ENCODE peak calls at places on chromosomes 7 and 10, in seven cellular contexts. One of them, this sample, is unnamed.

GRCh38 chr10:123145542-123146012 is 2.4 kb upstream of the HMX2 start:
- DNase-seq in fibroblast of lung: no peak
- DNase-seq in GM12878: no peak
- DNase-seq in mesenchymal stem cell: no peak
- DNase-seq in MM.1S: no peak
- DNase-seq in IMR-90: no peak
- DNase-seq in endothelial cell of umbilical vein: no peak
- DNase-seq in this sample: no peak

GRCh38 chr10:60778978-60779668 is 845 bp downstream of the CDK1 start:
- DNase-seq in fibroblast of lung: peak; percentile 20
- DNase-seq in endothelial cell of umbilical vein: peak; percentile 51
- DNase-seq in IMR-90: no peak
- DNase-seq in mesenchymal stem cell: peak; percentile 28
- DNase-seq in GM12878: no peak
- DNase-seq in MM.1S: peak; percentile 29
- DNase-seq in this sample: no peak

GRCh38 chr7:50431316-50431715 is 18.8 kb downstream of the FIGNL1 start:
- DNase-seq in mesenchymal stem cell: no peak
- DNase-seq in IMR-90: no peak
- DNase-seq in GM12878: no peak
- DNase-seq in MM.1S: no peak
- DNase-seq in endothelial cell of umbilical vein: no peak
- DNase-seq in fibroblast of lung: no peak
- DNase-seq in this sample: no peak

GRCh38 chr7:23712368-23713284 is 2.6 kb downstream of the STK31 start:
- DNase-seq in endothelial cell of umbilical vein: peak; percentile 58
- DNase-seq in fibroblast of lung: peak; percentile 57
- DNase-seq in GM12878: peak; percentile 3
- DNase-seq in mesenchymal stem cell: peak; percentile 67
- DNase-seq in IMR-90: peak; percentile 78
- DNase-seq in MM.1S: peak; percentile 58
- DNase-seq in this sample: peak; percentile 67

GRCh38 chr10:117165557-117166419 is 27.7 kb upstream of the VAX1 start:
- DNase-seq in fibroblast of lung: peak; percentile 52
- DNase-seq in mesenchymal stem cell: peak; percentile 51
- DNase-seq in GM12878: no peak
- DNase-seq in endothelial cell of umbilical vein: peak; percentile 51
- DNase-seq in IMR-90: peak; percentile 33
- DNase-seq in MM.1S: no peak
- DNase-seq in this sample: peak; percentile 92

GRCh38 chr7:12137283-12137682 is 73.8 kb upstream of the TMEM106B start:
- DNase-seq in IMR-90: no peak
- DNase-seq in MM.1S: no peak
- DNase-seq in fibroblast of lung: peak; percentile 59
- DNase-seq in mesenchymal stem cell: peak; percentile 48
- DNase-seq in endothelial cell of umbilical vein: no peak
- DNase-seq in GM12878: no peak
- DNase-seq in this sample: no peak

GRCh38 chr7:91239171-91239604 is 25.0 kb upstream of the FZD1 start:
- DNase-seq in GM12878: no peak
- DNase-seq in MM.1S: no peak
- DNase-seq in endothelial cell of umbilical vein: peak; percentile 68
- DNase-seq in IMR-90: peak; percentile 84
- DNase-seq in mesenchymal stem cell: peak; percentile 88
- DNase-seq in fibroblast of lung: peak; percentile 97
- DNase-seq in this sample: no peak

GRCh38 chr7:45225560-45226335 is 68.2 kb downstream of the RAMP3 start:
- DNase-seq in mesenchymal stem cell: no peak
- DNase-seq in endothelial cell of umbilical vein: no peak
- DNase-seq in MM.1S: no peak
- DNase-seq in IMR-90: no peak
- DNase-seq in fibroblast of lung: no peak
- DNase-seq in GM12878: no peak
- DNase-seq in this sample: no peak

GRCh38 chr7:84729284-84729683 is 457.6 kb downstream of the SEMA3D start:
- DNase-seq in mesenchymal stem cell: peak; percentile 37
- DNase-seq in GM12878: no peak
- DNase-seq in endothelial cell of umbilical vein: no peak
- DNase-seq in MM.1S: no peak
- DNase-seq in fibroblast of lung: peak; percentile 94
- DNase-seq in IMR-90: peak; percentile 91
- DNase-seq in this sample: no peak

GRCh38 chr7:37445800-37446199 is 2.9 kb downstream of the ELMO1 start:
- DNase-seq in IMR-90: no peak
- DNase-seq in fibroblast of lung: no peak
- DNase-seq in GM12878: no peak
- DNase-seq in endothelial cell of umbilical vein: no peak
- DNase-seq in MM.1S: no peak
- DNase-seq in mesenchymal stem cell: no peak
- DNase-seq in this sample: no peak

GRCh38 chr7:16838386-16838785 is 33.6 kb upstream of the AGR2 start:
- DNase-seq in GM12878: no peak
- DNase-seq in fibroblast of lung: peak; percentile 29
- DNase-seq in mesenchymal stem cell: no peak
- DNase-seq in MM.1S: no peak
- DNase-seq in IMR-90: peak; percentile 10
- DNase-seq in endothelial cell of umbilical vein: no peak
- DNase-seq in this sample: no peak

GRCh38 chr7:90412458-90413184 is 9.4 kb downstream of the CLDN12 start:
- DNase-seq in MM.1S: peak; percentile 28
- DNase-seq in GM12878: no peak
- DNase-seq in fibroblast of lung: no peak
- DNase-seq in IMR-90: no peak
- DNase-seq in endothelial cell of umbilical vein: no peak
- DNase-seq in mesenchymal stem cell: no peak
- DNase-seq in this sample: peak; percentile 33

GRCh38 chr10:115566867-115567266 is 473.7 kb downstream of the ATRNL1 start:
- DNase-seq in fibroblast of lung: no peak
- DNase-seq in IMR-90: no peak
- DNase-seq in GM12878: no peak
- DNase-seq in MM.1S: no peak
- DNase-seq in endothelial cell of umbilical vein: no peak
- DNase-seq in mesenchymal stem cell: no peak
- DNase-seq in this sample: no peak

GRCh38 chr10:98510412-98510995 is 63.8 kb upstream of the HPS1 start:
- DNase-seq in mesenchymal stem cell: peak; percentile 89
- DNase-seq in endothelial cell of umbilical vein: no peak
- DNase-seq in fibroblast of lung: no peak
- DNase-seq in GM12878: no peak
- DNase-seq in IMR-90: no peak
- DNase-seq in MM.1S: no peak
- DNase-seq in this sample: no peak

GRCh38 chr7:88927-89921 is 103.1 kb upstream of the FAM20C start:
- DNase-seq in GM12878: no peak
- DNase-seq in MM.1S: no peak
- DNase-seq in mesenchymal stem cell: peak; percentile 95
- DNase-seq in endothelial cell of umbilical vein: peak; percentile 84
- DNase-seq in IMR-90: peak; percentile 96
- DNase-seq in fibroblast of lung: peak; percentile 99
- DNase-seq in this sample: no peak

GRCh38 chr10:43706166-43706565 is 57.5 kb upstream of the ZNF32 start:
- DNase-seq in mesenchymal stem cell: no peak
- DNase-seq in endothelial cell of umbilical vein: no peak
- DNase-seq in GM12878: no peak
- DNase-seq in fibroblast of lung: no peak
- DNase-seq in MM.1S: no peak
- DNase-seq in IMR-90: no peak
- DNase-seq in this sample: no peak

GRCh38 chr7:149569726-149570422 is 72.3 kb upstream of the ZNF746 start:
- DNase-seq in mesenchymal stem cell: no peak
- DNase-seq in MM.1S: no peak
- DNase-seq in fibroblast of lung: no peak
- DNase-seq in IMR-90: no peak
- DNase-seq in GM12878: no peak
- DNase-seq in endothelial cell of umbilical vein: no peak
- DNase-seq in this sample: peak; percentile 62

GRCh38 chr10:120735773-120736371 is 115.3 kb upstream of the WDR11 start:
- DNase-seq in GM12878: peak; percentile 7
- DNase-seq in fibroblast of lung: peak; percentile 21
- DNase-seq in endothelial cell of umbilical vein: peak; percentile 60
- DNase-seq in IMR-90: peak; percentile 12
- DNase-seq in MM.1S: peak; percentile 52
- DNase-seq in mesenchymal stem cell: no peak
- DNase-seq in this sample: no peak

GRCh38 chr10:119671381-119671780 is 20.2 kb downstream of the BAG3 start:
- DNase-seq in MM.1S: no peak
- DNase-seq in IMR-90: no peak
- DNase-seq in mesenchymal stem cell: no peak
- DNase-seq in GM12878: no peak
- DNase-seq in endothelial cell of umbilical vein: no peak
- DNase-seq in fibroblast of lung: no peak
- DNase-seq in this sample: no peak

GRCh38 chr7:78055579-78055978 is 257.0 kb downstream of the PHTF2 start:
- DNase-seq in fibroblast of lung: no peak
- DNase-seq in GM12878: no peak
- DNase-seq in MM.1S: no peak
- DNase-seq in mesenchymal stem cell: no peak
- DNase-seq in IMR-90: no peak
- DNase-seq in endothelial cell of umbilical vein: no peak
- DNase-seq in this sample: no peak

GRCh38 chr7:54961391-54961790 is 57.4 kb upstream of the EGFR start:
- DNase-seq in GM12878: no peak
- DNase-seq in endothelial cell of umbilical vein: peak; percentile 18
- DNase-seq in fibroblast of lung: no peak
- DNase-seq in IMR-90: no peak
- DNase-seq in mesenchymal stem cell: no peak
- DNase-seq in MM.1S: no peak
- DNase-seq in this sample: no peak

GRCh38 chr7:145169908-145170307 is 334.1 kb upstream of the TPK1 start:
- DNase-seq in IMR-90: no peak
- DNase-seq in MM.1S: peak; percentile 48
- DNase-seq in GM12878: no peak
- DNase-seq in mesenchymal stem cell: no peak
- DNase-seq in endothelial cell of umbilical vein: no peak
- DNase-seq in fibroblast of lung: no peak
- DNase-seq in this sample: no peak

GRCh38 chr10:71727429-71728217 is 8.0 kb upstream of the C10orf105 start:
- DNase-seq in GM12878: peak; percentile 90
- DNase-seq in IMR-90: no peak
- DNase-seq in fibroblast of lung: no peak
- DNase-seq in endothelial cell of umbilical vein: no peak
- DNase-seq in mesenchymal stem cell: no peak
- DNase-seq in MM.1S: peak; percentile 84
- DNase-seq in this sample: no peak

GRCh38 chr10:93261961-93262610 is 188.4 kb downstream of the CYP26A1 start:
- DNase-seq in fibroblast of lung: peak; percentile 63
- DNase-seq in IMR-90: peak; percentile 58
- DNase-seq in endothelial cell of umbilical vein: peak; percentile 21
- DNase-seq in GM12878: no peak
- DNase-seq in MM.1S: no peak
- DNase-seq in mesenchymal stem cell: peak; percentile 49
- DNase-seq in this sample: no peak

GRCh38 chr10:99832439-99832838 is 50.0 kb downstream of the ABCC2 start:
- DNase-seq in MM.1S: no peak
- DNase-seq in IMR-90: no peak
- DNase-seq in mesenchymal stem cell: no peak
- DNase-seq in fibroblast of lung: no peak
- DNase-seq in endothelial cell of umbilical vein: no peak
- DNase-seq in GM12878: no peak
- DNase-seq in this sample: no peak

GRCh38 chr10:34955391-34955790 is 134.8 kb downstream of the CUL2 start:
- DNase-seq in IMR-90: no peak
- DNase-seq in endothelial cell of umbilical vein: no peak
- DNase-seq in MM.1S: no peak
- DNase-seq in fibroblast of lung: peak; percentile 33
- DNase-seq in GM12878: no peak
- DNase-seq in mesenchymal stem cell: no peak
- DNase-seq in this sample: no peak

DNA sequence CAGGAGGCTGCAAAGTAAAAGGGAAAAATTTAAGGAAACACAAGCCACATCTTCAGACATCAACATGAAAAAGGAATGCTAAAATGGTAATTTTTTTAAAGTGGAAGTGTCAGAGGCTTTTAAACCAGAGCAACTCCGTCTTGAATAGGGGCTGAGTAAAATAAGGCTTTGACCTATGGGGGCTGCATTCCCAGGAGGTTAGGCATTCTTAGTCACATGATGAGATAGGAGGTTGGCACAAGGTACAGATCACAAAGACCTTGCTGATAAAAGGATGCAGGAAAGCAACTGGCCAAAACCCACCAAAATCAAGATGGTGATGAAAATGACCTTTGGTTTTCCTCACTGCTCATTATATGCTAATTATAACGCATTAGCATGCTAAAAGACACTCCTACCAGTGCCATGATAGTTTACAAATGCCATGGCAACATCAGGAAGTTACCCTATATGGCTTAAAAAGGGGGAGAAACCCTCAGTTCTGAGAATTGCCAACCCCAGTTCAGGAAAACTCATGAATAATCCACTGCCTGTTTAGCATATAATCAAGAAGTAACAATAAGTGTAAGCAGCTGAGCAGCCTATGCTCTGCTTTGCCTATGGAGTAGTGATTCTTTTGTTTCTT is 128.3 kb downstream of the SKAP2 start:
- DNase-seq in MM.1S: no peak
- DNase-seq in fibroblast of lung: no peak
- DNase-seq in GM12878: no peak
- DNase-seq in IMR-90: no peak
- DNase-seq in endothelial cell of umbilical vein: no peak
- DNase-seq in mesenchymal stem cell: no peak
- DNase-seq in this sample: no peak
- H3K4me3 ChIP-seq in MM.1S: no peak overlapping the region
- H3K4me3 ChIP-seq in fibroblast of lung: no peak overlapping the region
- H3K4me3 ChIP-seq in GM12878: no peak overlapping the region
- H3K4me3 ChIP-seq in IMR-90: no peak overlapping the region
- H3K4me3 ChIP-seq in endothelial cell of umbilical vein: no peak overlapping the region
- H3K4me3 ChIP-seq in mesenchymal stem cell: no peak overlapping the region
- H3K4me3 ChIP-seq in this sample: no peak overlapping the region

GRCh38 chr7:123535517-123535916 is 1.1 kb upstream of the IQUB start:
- DNase-seq in mesenchymal stem cell: no peak
- DNase-seq in GM12878: no peak
- DNase-seq in IMR-90: no peak
- DNase-seq in endothelial cell of umbilical vein: no peak
- DNase-seq in MM.1S: no peak
- DNase-seq in fibroblast of lung: no peak
- DNase-seq in this sample: no peak
- H2AFZ ChIP-seq in mesenchymal stem cell: no peak overlapping the region
- H2AFZ ChIP-seq in GM12878: no peak overlapping the region
- H2AFZ ChIP-seq in IMR-90: no peak overlapping the region
- H2AFZ ChIP-seq in endothelial cell of umbilical vein: no peak overlapping the region
- H2AFZ ChIP-seq in MM.1S: no peak overlapping the region
- H2AFZ ChIP-seq in fibroblast of lung: no peak overlapping the region
- H2AFZ ChIP-seq in this sample: no peak overlapping the region

GRCh38 chr10:79088613-79089355 is 20.0 kb downstream of the ZMIZ1 start:
- DNase-seq in mesenchymal stem cell: no peak
- DNase-seq in endothelial cell of umbilical vein: no peak
- DNase-seq in GM12878: no peak
- DNase-seq in fibroblast of lung: no peak
- DNase-seq in MM.1S: no peak
- DNase-seq in IMR-90: no peak
- DNase-seq in this sample: no peak
- H3K4me1 ChIP-seq in mesenchymal stem cell: peaks cover 73% of the 10 kb centered on the region
- H3K4me1 ChIP-seq in endothelial cell of umbilical vein: peaks cover 17% of the 10 kb centered on the region
- H3K4me1 ChIP-seq in GM12878: peaks cover 30% of the 10 kb centered on the region
- H3K4me1 ChIP-seq in fibroblast of lung: peaks cover 18% of the 10 kb centered on the region
- H3K4me1 ChIP-seq in MM.1S: peaks cover 8% of the 10 kb centered on the region
- H3K4me1 ChIP-seq in IMR-90: peaks cover 57% of the 10 kb centered on the region
- H3K4me1 ChIP-seq in this sample: peaks cover 12% of the 10 kb centered on the region

DNA sequence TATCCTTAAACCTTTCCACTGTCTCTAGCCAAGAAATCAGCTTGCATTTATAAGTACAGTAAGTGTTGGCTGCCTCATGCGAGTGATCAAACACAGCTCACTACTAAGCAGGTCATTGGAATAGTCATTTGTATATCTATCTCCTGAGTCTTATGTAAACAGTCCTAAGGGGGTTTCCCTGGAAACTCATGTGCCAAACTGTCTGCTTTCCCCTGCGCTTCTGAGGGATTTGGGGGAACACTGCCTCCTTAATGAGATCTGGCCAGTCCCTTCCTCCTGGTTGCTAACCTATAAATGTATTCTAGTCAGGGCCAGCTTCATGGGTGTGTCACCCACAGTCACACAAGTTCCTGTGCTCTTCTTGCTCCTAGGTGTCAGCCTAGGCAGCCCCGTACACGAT is 133.1 kb downstream of the CD36 start:
- DNase-seq in IMR-90: peak; percentile 78
- DNase-seq in endothelial cell of umbilical vein: no peak
- DNase-seq in GM12878: no peak
- DNase-seq in MM.1S: no peak
- DNase-seq in fibroblast of lung: peak; percentile 70
- DNase-seq in mesenchymal stem cell: peak; percentile 73
- DNase-seq in this sample: no peak
- H3K4me3 ChIP-seq in IMR-90: no peak overlapping the region
- H3K4me3 ChIP-seq in endothelial cell of umbilical vein: no peak overlapping the region
- H3K4me3 ChIP-seq in GM12878: no peak overlapping the region
- H3K4me3 ChIP-seq in MM.1S: no peak overlapping the region
- H3K4me3 ChIP-seq in fibroblast of lung: no peak overlapping the region
- H3K4me3 ChIP-seq in mesenchymal stem cell: no peak overlapping the region
- H3K4me3 ChIP-seq in this sample: no peak overlapping the region